ENCODE peak calls at places on chromosome 2, in five cellular contexts. L is GM23248, H is mammary epithelial cell, O is astrocyte of the spinal cord, A is fibroblast of villous mesenchyme. Q is an unnamed sample.

GRCh38 chr2:66569321-66569851 is 134.5 kb downstream of the MEIS1 start:
- DNase-seq in L (peak), H (no peak), A (peak), O (peak), Q (no peak)

GRCh38 chr2:48799605-48800004 is 44.1 kb upstream of the LHCGR start:
- DNase-seq in L (no peak), H (no peak), A (no peak), O (no peak), Q (no peak)

GRCh38 chr2:223897669-223898314 is 47.3 kb downstream of the WDFY1 start:
- DNase-seq in A (no peak), L (no peak), O (no peak), H (no peak), Q (no peak)

GRCh38 chr2:218857371-218858137 is 2.1 kb upstream of the WNT6 start:
- DNase-seq in O (no peak), A (no peak), H (no peak), L (no peak), Q (no peak)

GRCh38 chr2:133431289-133431688 is 137.0 kb downstream of the NCKAP5 start:
- DNase-seq in A (peak), L (no peak), H (peak), O (peak), Q (no peak)

GRCh38 chr2:42049411-42050349 is 1.9 kb downstream of the PKDCC start:
- DNase-seq in A (peak), L (peak), O (no peak), H (no peak), Q (no peak)

GRCh38 chr2:32824415-32824814 is 122.3 kb upstream of the LTBP1 start:
- DNase-seq in L (no peak), H (no peak), O (no peak), A (no peak), Q (no peak)

GRCh38 chr2:135791418-135792190 is 45.4 kb downstream of the LCT start:
- DNase-seq in A (peak), O (peak), H (peak), L (peak), Q (no peak)

GRCh38 chr2:65382776-65383357 is 49.5 kb downstream of the SPRED2 start:
- DNase-seq in H (peak), O (peak), A (peak), L (peak), Q (peak)
- H3K4me3 ChIP-seq in H (no peak), O (no peak), A (no peak), L (peak), Q (peak)

GRCh38 chr2:9799729-9800632 is 43.3 kb upstream of the TAF1B start:
- DNase-seq in H (peak), A (peak), O (peak), L (peak), Q (peak)

GRCh38 chr2:9797681-9798556 is 45.4 kb upstream of the TAF1B start:
- DNase-seq in A (no peak), H (peak), O (no peak), L (no peak), Q (no peak)

GRCh38 chr2:9800639-9800974 is 42.7 kb upstream of the TAF1B start:
- DNase-seq in A (no peak), H (no peak), O (no peak), L (peak), Q (no peak)

GRCh38 chr2:9797086-9797485 is 46.2 kb upstream of the TAF1B start:
- DNase-seq in A (no peak), L (no peak), O (no peak), H (no peak), Q (no peak)

DNA sequence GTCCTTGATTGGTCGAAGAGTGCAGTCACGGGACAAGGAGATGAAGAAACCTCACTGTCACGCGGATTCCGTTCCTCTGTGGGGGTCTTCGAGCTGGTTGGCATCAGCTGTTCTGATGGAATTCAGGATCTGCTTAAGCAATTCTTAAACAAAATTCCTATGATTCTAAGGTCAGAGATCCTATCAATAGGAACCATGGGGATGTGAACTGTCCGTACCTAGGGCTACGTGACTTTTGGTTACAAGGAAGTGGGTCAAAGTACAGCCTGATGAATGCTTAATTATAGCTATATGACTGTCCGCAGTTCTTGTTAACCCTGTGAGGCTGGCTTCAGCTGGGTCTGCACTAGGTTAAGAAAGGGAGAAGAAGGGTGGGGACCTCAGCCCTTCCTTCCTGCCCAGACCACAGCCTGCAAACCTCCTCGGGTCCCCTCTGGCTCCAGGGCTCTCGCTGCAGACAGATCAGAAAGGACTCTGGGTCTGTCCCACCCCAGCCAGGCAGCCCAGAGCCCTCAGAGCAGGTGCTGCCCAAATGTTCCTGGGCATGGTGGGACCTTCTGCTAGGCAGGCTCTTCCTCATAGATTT is 44.2 kb upstream of the TAF1B start:
- DNase-seq in O (no peak), H (no peak), L (no peak), A (no peak), Q (no peak)
- H3K4me3 ChIP-seq in O (no peak), H (no peak), L (no peak), A (no peak), Q (peak)

GRCh38 chr2:25312958-25313710 is 28.6 kb downstream of the DNMT3A start:
- DNase-seq in H (no peak), L (no peak), A (no peak), O (no peak), Q (no peak)
- H3K4me3 ChIP-seq in H (no peak), L (no peak), A (no peak), O (no peak), Q (peak)

GRCh38 chr2:121902171-121902591 is 146.7 kb downstream of the TSN start:
- DNase-seq in H (no peak), A (peak), L (peak), O (no peak), Q (no peak)
- H3K4me3 ChIP-seq in H (no peak), A (peak), L (peak), O (no peak), Q (no peak)

GRCh38 chr2:69164379-69164778 is 151.4 kb downstream of the ANTXR1 start:
- DNase-seq in O (peak), H (peak), L (peak), A (peak), Q (no peak)
- H3K4me3 ChIP-seq in O (no peak), H (no peak), L (no peak), A (no peak), Q (no peak)

GRCh38 chr2:143688248-143688647 is 559.0 kb downstream of the ARHGAP15 start:
- DNase-seq in O (no peak), L (no peak), H (no peak), A (no peak), Q (no peak)

GRCh38 chr2:143692162-143692561 is 562.9 kb downstream of the ARHGAP15 start:
- DNase-seq in O (no peak), L (no peak), A (no peak), H (no peak), Q (no peak)

GRCh38 chr2:143690204-143690603 is 561.0 kb downstream of the ARHGAP15 start:
- DNase-seq in L (no peak), O (no peak), A (no peak), H (no peak), Q (no peak)

GRCh38 chr2:143688815-143689214 is 559.6 kb downstream of the ARHGAP15 start:
- DNase-seq in O (no peak), H (no peak), L (no peak), A (no peak), Q (no peak)

DNA sequence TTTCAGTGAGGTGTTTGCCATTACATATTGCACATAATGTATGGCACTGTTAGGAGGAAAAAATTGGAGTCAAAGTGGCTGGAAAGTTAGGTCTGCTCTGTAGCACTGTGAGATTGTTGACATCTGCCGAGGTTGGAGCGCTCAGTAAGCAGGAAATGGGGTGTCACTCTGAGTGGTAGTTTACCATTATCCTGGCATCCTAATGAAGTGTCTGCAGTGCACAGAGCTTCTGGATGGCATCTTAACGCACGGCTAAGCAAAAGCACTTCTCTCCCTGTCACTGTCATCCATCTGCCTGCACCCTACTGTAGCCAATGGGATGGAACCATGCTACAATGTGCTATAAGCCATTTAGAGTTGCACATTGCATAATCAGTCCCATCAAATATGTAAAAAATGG is 561.9 kb downstream of the ARHGAP15 start:
- DNase-seq in A (no peak), H (no peak), L (no peak), O (no peak), Q (no peak)
- H3K4me3 ChIP-seq in A (no peak), H (no peak), L (no peak), O (no peak), Q (no peak)

Q was measured in naive thymus-derived CD4-positive, alpha-beta T cell.